ENCODE peak calls at places on chromosome 14, in four cellular contexts. One of them, this sample, is unnamed.

GRCh38 chr14:70013269-70013873 is 134.2 kb downstream of the SMOC1 start:
- DNase-seq in CD4-positive, alpha-beta T cell: no peak
- DNase-seq in ELR: peak
- DNase-seq in left kidney: peak
- DNase-seq in this sample: no peak

GRCh38 chr14:35399083-35399807 is 5.3 kb downstream of the NFKBIA start:
- DNase-seq in CD4-positive, alpha-beta T cell: no peak
- DNase-seq in ELR: peak
- DNase-seq in left kidney: no peak
- DNase-seq in this sample: no peak

GRCh38 chr14:77120771-77121743 is 20.5 kb downstream of the ZDHHC22 start:
- DNase-seq in CD4-positive, alpha-beta T cell: peak
- DNase-seq in ELR: no peak
- DNase-seq in left kidney: peak
- DNase-seq in this sample: peak

GRCh38 chr14:97866186-97866585 is 1069.0 kb downstream of the VRK1 start:
- DNase-seq in CD4-positive, alpha-beta T cell: no peak
- DNase-seq in ELR: no peak
- DNase-seq in left kidney: no peak
- DNase-seq in this sample: no peak

GRCh38 chr14:54252072-54252730 is 144.6 kb upstream of the CDKN3 start:
- DNase-seq in CD4-positive, alpha-beta T cell: no peak
- DNase-seq in ELR: peak
- DNase-seq in left kidney: no peak
- DNase-seq in this sample: no peak

GRCh38 chr14:70339970-70340369 is 19.5 kb downstream of the COX16 start:
- DNase-seq in CD4-positive, alpha-beta T cell: no peak
- DNase-seq in ELR: no peak
- DNase-seq in left kidney: no peak
- DNase-seq in this sample: no peak

GRCh38 chr14:58755026-58755929 is 117.5 kb downstream of the DACT1 start:
- DNase-seq in CD4-positive, alpha-beta T cell: no peak
- DNase-seq in ELR: no peak
- DNase-seq in left kidney: no peak
- DNase-seq in this sample: no peak

GRCh38 chr14:32457213-32457920 is 128.3 kb downstream of the AKAP6 start:
- DNase-seq in CD4-positive, alpha-beta T cell: no peak
- DNase-seq in ELR: peak
- DNase-seq in left kidney: no peak
- DNase-seq in this sample: no peak

GRCh38 chr14:105330491-105330895 is 15.9 kb downstream of the PACS2 start:
- DNase-seq in CD4-positive, alpha-beta T cell: no peak
- DNase-seq in ELR: peak
- DNase-seq in left kidney: no peak
- DNase-seq in this sample: no peak

GRCh38 chr14:104681689-104682074 is 7.7 kb upstream of the INF2 start:
- DNase-seq in CD4-positive, alpha-beta T cell: no peak
- DNase-seq in ELR: peak
- DNase-seq in left kidney: peak
- DNase-seq in this sample: no peak

GRCh38 chr14:103679351-103679750 is 35.9 kb downstream of the XRCC3 start:
- DNase-seq in CD4-positive, alpha-beta T cell: peak
- DNase-seq in ELR: peak
- DNase-seq in left kidney: peak
- DNase-seq in this sample: peak

GRCh38 chr14:55028066-55028465 is 1.0 kb downstream of the SOCS4 start:
- DNase-seq in CD4-positive, alpha-beta T cell: no peak
- DNase-seq in ELR: peak
- DNase-seq in left kidney: peak
- DNase-seq in this sample: no peak

GRCh38 chr14:101408077-101408831 is 153.0 kb upstream of the DIO3 start:
- DNase-seq in CD4-positive, alpha-beta T cell: no peak
- DNase-seq in ELR: peak
- DNase-seq in left kidney: no peak
- DNase-seq in this sample: no peak

GRCh38 chr14:100524933-100525243 is 62.3 kb downstream of the BEGAIN start:
- DNase-seq in CD4-positive, alpha-beta T cell: no peak
- DNase-seq in ELR: no peak
- DNase-seq in left kidney: peak
- DNase-seq in this sample: no peak

GRCh38 chr14:34956906-34957305 is 25.9 kb upstream of the SRP54 start:
- DNase-seq in CD4-positive, alpha-beta T cell: no peak
- DNase-seq in ELR: no peak
- DNase-seq in left kidney: no peak
- DNase-seq in this sample: no peak

GRCh38 chr14:24122971-24123370 is 7.5 kb upstream of the FITM1 start:
- DNase-seq in CD4-positive, alpha-beta T cell: no peak
- DNase-seq in ELR: no peak
- DNase-seq in left kidney: no peak
- DNase-seq in this sample: no peak

GRCh38 chr14:30861200-30861599 is 13.2 kb upstream of the COCH start:
- DNase-seq in CD4-positive, alpha-beta T cell: no peak
- DNase-seq in ELR: no peak
- DNase-seq in left kidney: no peak
- DNase-seq in this sample: no peak

GRCh38 chr14:92106095-92106937 is at the start of gene ATXN3:
- DNase-seq in CD4-positive, alpha-beta T cell: peak
- DNase-seq in ELR: peak
- DNase-seq in left kidney: peak
- DNase-seq in this sample: peak

GRCh38 chr14:22614240-22614799 is 16.2 kb downstream of the ABHD4 start:
- DNase-seq in CD4-positive, alpha-beta T cell: no peak
- DNase-seq in ELR: peak
- DNase-seq in left kidney: peak
- DNase-seq in this sample: no peak

GRCh38 chr14:64363265-64363840 is 24.8 kb upstream of the MTHFD1 start:
- DNase-seq in CD4-positive, alpha-beta T cell: no peak
- DNase-seq in ELR: peak
- DNase-seq in left kidney: no peak
- DNase-seq in this sample: no peak

GRCh38 chr14:102474934-102475333 is 34.6 kb downstream of the ANKRD9 start:
- DNase-seq in CD4-positive, alpha-beta T cell: no peak
- DNase-seq in ELR: no peak
- DNase-seq in left kidney: no peak
- DNase-seq in this sample: no peak

GRCh38 chr14:39025250-39025809 is 77.7 kb downstream of the SEC23A start:
- DNase-seq in CD4-positive, alpha-beta T cell: no peak
- DNase-seq in ELR: no peak
- DNase-seq in left kidney: no peak
- DNase-seq in this sample: no peak

GRCh38 chr14:68879321-68879781 is 86.5 kb upstream of the ZFP36L1 start:
- DNase-seq in CD4-positive, alpha-beta T cell: no peak
- DNase-seq in ELR: no peak
- DNase-seq in left kidney: no peak
- DNase-seq in this sample: no peak

GRCh38 chr14:67411820-67412421 is at the start of gene PLEK2:
- DNase-seq in CD4-positive, alpha-beta T cell: peak
- DNase-seq in ELR: peak
- DNase-seq in left kidney: peak
- DNase-seq in this sample: no peak

GRCh38 chr14:80212025-80212402 is 710 bp upstream of the DIO2 start:
- DNase-seq in CD4-positive, alpha-beta T cell: no peak
- DNase-seq in ELR: peak
- DNase-seq in left kidney: peak
- DNase-seq in this sample: no peak

GRCh38 chr14:99729991-99730875 is 46.1 kb downstream of the CYP46A1 start:
- DNase-seq in CD4-positive, alpha-beta T cell: peak
- DNase-seq in ELR: peak
- DNase-seq in left kidney: peak
- DNase-seq in this sample: peak

GRCh38 chr14:84024231-84024630 is 1505.7 kb upstream of the FLRT2 start:
- DNase-seq in CD4-positive, alpha-beta T cell: no peak
- DNase-seq in ELR: no peak
- DNase-seq in left kidney: no peak
- DNase-seq in this sample: no peak

GRCh38 chr14:80587096-80587724 is 354.3 kb downstream of the CEP128 start:
- DNase-seq in CD4-positive, alpha-beta T cell: no peak
- DNase-seq in ELR: peak
- DNase-seq in left kidney: peak
- DNase-seq in this sample: no peak

GRCh38 chr14:93023039-93023438 is 92.7 kb downstream of the ITPK1 start:
- DNase-seq in CD4-positive, alpha-beta T cell: no peak
- DNase-seq in ELR: peak
- DNase-seq in left kidney: peak
- DNase-seq in this sample: no peak

GRCh38 chr14:36582011-36582873 is at the start of gene NKX2-8:
- DNase-seq in CD4-positive, alpha-beta T cell: no peak
- DNase-seq in ELR: no peak
- DNase-seq in left kidney: peak
- DNase-seq in this sample: no peak

GRCh38 chr14:70856851-70857498 is 47.7 kb upstream of the MAP3K9 start:
- DNase-seq in CD4-positive, alpha-beta T cell: no peak
- DNase-seq in ELR: peak
- DNase-seq in left kidney: no peak
- DNase-seq in this sample: no peak

GRCh38 chr14:95620659-95621059 is 65.6 kb upstream of the TCL1B start:
- DNase-seq in CD4-positive, alpha-beta T cell: no peak
- DNase-seq in ELR: no peak
- DNase-seq in left kidney: no peak
- DNase-seq in this sample: no peak

GRCh38 chr14:42459171-42459685 is 852.6 kb downstream of the LRFN5 start:
- DNase-seq in CD4-positive, alpha-beta T cell: no peak
- DNase-seq in ELR: no peak
- DNase-seq in left kidney: no peak
- DNase-seq in this sample: no peak

This sample was measured in memory B cell.